ENCODE peak calls at places on chromosomes 4 and X, in six cellular contexts. T, F, C, N, L and O are unnamed samples.

GRCh38 chr4:184344899-184345572 is 127.4 kb upstream of the ENPP6 start:
- DNase-seq in N (no peak), C (no peak), L (no peak), T (no peak), F (no peak), O (no peak)

GRCh38 chr4:80434238-80434637 is 98.7 kb downstream of the CFAP299 start:
- DNase-seq in T (peak; percentile 50), F (no peak), L (peak; percentile 40), C (no peak), N (no peak), O (no peak)

GRCh38 chr4:6618386-6619115 is 21.9 kb upstream of the MRFAP1 start:
- DNase-seq in L (no peak), N (no peak), F (no peak), C (no peak), T (no peak), O (no peak)

GRCh38 chr4:100838286-100838685 is 320.5 kb upstream of the EMCN start:
- DNase-seq in C (no peak), N (no peak), T (no peak), F (no peak), L (no peak), O (no peak)

GRCh38 chrX:48475774-48476577 is at the start of gene FTSJ1:
- DNase-seq in T (peak; percentile 71), C (peak; percentile 91), F (peak; percentile 93), L (peak; percentile 90), N (peak; percentile 90), O (peak; percentile 90)

GRCh38 chr4:67130411-67130810 is 414.9 kb downstream of the CENPC start:
- DNase-seq in F (no peak), N (no peak), T (no peak), C (no peak), L (no peak), O (no peak)

GRCh38 chr4:10413177-10413576 is 44.0 kb downstream of the ZNF518B start:
- DNase-seq in N (no peak), F (no peak), L (no peak), C (no peak), T (no peak), O (no peak)

GRCh38 chr4:55921093-55921492 is 27.7 kb upstream of the CEP135 start:
- DNase-seq in L (peak; percentile 46), C (no peak), N (no peak), T (peak; percentile 46), F (no peak), O (no peak)

GRCh38 chr4:102501176-102501634 is at the start of gene NFKB1:
- DNase-seq in C (peak; percentile 81), L (peak; percentile 87), T (peak; percentile 46), F (peak; percentile 81), N (peak; percentile 80), O (peak; percentile 81)

GRCh38 chrX:9257718-9258117 is 207.1 kb upstream of the TBL1X start:
- DNase-seq in T (no peak), N (no peak), F (no peak), C (no peak), L (no peak), O (no peak)

GRCh38 chr4:61309616-61310015 is 109.5 kb downstream of the ADGRL3 start:
- DNase-seq in N (no peak), T (no peak), F (no peak), L (no peak), C (no peak), O (no peak)

GRCh38 chr4:118989098-118990080 is 100.7 kb downstream of the SYNPO2 start:
- DNase-seq in C (no peak), F (no peak), L (peak; percentile 92), N (no peak), T (peak; percentile 14), O (no peak)

GRCh38 chrX:153723351-153724251 is 586 bp downstream of the BCAP31 start:
- DNase-seq in L (peak; percentile 63), C (no peak), F (peak; percentile 60), N (peak; percentile 49), T (peak; percentile 45), O (no peak)